ENCODE peak calls at places on chromosomes 6 and 20, in four cellular contexts. A, M, J and G are unnamed samples.

GRCh38 chr6:41182069-41183034 is 18.6 kb downstream of the TREML2 start:
- DNase-seq in A (peak; percentile 52), M (peak; percentile 52), J (peak; percentile 21), G (peak; percentile 18)

GRCh38 chr6:41568585-41569384 is 22.6 kb downstream of the FOXP4 start:
- DNase-seq in A (no peak), M (no peak), J (no peak), G (no peak)

GRCh38 chr6:119818876-119819275 is 469.3 kb upstream of the MAN1A1 start:
- DNase-seq in A (no peak), M (no peak), J (no peak), G (no peak)

GRCh38 chr6:3623451-3624267 is 127.9 kb downstream of the PXDC1 start:
- DNase-seq in A (peak; percentile 54), M (peak; percentile 8), J (no peak), G (no peak)

GRCh38 chr6:30800876-30801275 is 56.5 kb upstream of the IER3 start:
- DNase-seq in A (no peak), M (no peak), J (no peak), G (no peak)

GRCh38 chr20:20785226-20785625 is 72.8 kb upstream of the RALGAPA2 start:
- DNase-seq in A (no peak), M (no peak), J (no peak), G (no peak)

GRCh38 chr6:75775219-75775618 is 26.2 kb downstream of the MYO6 start:
- DNase-seq in A (no peak), M (no peak), J (no peak), G (no peak)

GRCh38 chr20:824490-824889 is 9.0 kb upstream of the FAM110A start:
- DNase-seq in A (peak; percentile 52), M (no peak), J (no peak), G (no peak)

GRCh38 chr20:62740286-62741141 is 31.9 kb downstream of the NTSR1 start:
- DNase-seq in A (no peak), M (peak; percentile 89), J (peak; percentile 66), G (peak; percentile 82)

GRCh38 chr6:153087436-153087835 is 43.6 kb downstream of the RGS17 start:
- DNase-seq in A (no peak), M (no peak), J (no peak), G (no peak)

GRCh38 chr20:36334281-36335075 is 28.3 kb downstream of the DLGAP4 start:
- DNase-seq in A (no peak), M (no peak), J (no peak), G (no peak)

GRCh38 chr6:120211955-120212792 is 862.6 kb upstream of the MAN1A1 start:
- DNase-seq in A (no peak), M (peak; percentile 25), J (no peak), G (no peak)

GRCh38 chr6:125471703-125472102 is 169.9 kb upstream of the HDDC2 start:
- DNase-seq in A (no peak), M (no peak), J (no peak), G (no peak)

GRCh38 chr6:106451419-106451818 is 90.9 kb downstream of the CRYBG1 start:
- DNase-seq in A (no peak), M (peak; percentile 40), J (no peak), G (peak; percentile 89)

GRCh38 chr20:34065260-34065659 is 46.8 kb downstream of the EIF2S2 start:
- DNase-seq in A (no peak), M (no peak), J (no peak), G (peak; percentile 82)

GRCh38 chr20:34066476-34067090 is 45.5 kb downstream of the EIF2S2 start:
- DNase-seq in A (no peak), M (no peak), J (no peak), G (no peak)

GRCh38 chr20:34070079-34070439 is 42.0 kb downstream of the EIF2S2 start:
- DNase-seq in A (no peak), M (no peak), J (no peak), G (no peak)

GRCh38 chr20:34069341-34070078 is 42.5 kb downstream of the EIF2S2 start:
- DNase-seq in A (no peak), M (peak; percentile 65), J (peak; percentile 38), G (peak; percentile 56)

GRCh38 chr20:34068001-34068400 is 44.0 kb downstream of the EIF2S2 start:
- DNase-seq in A (no peak), M (no peak), J (no peak), G (no peak)
- H3K27ac ChIP-seq in A (no peak overlapping the region), M (no peak overlapping the region), J (no peak overlapping the region), G (no peak overlapping the region)

GRCh38 chr6:156163311-156163710 is 613.9 kb upstream of the ARID1B start:
- DNase-seq in A (no peak), M (no peak), J (no peak), G (no peak)

GRCh38 chr6:156166093-156166492 is 611.1 kb upstream of the ARID1B start:
- DNase-seq in A (no peak), M (no peak), J (no peak), G (no peak)

GRCh38 chr6:156160788-156161150 is 616.4 kb upstream of the ARID1B start:
- DNase-seq in A (no peak), M (no peak), J (no peak), G (no peak)

GRCh38 chr6:156167289-156168076 is 609.7 kb upstream of the ARID1B start:
- DNase-seq in A (no peak), M (peak; percentile 22), J (no peak), G (no peak)

GRCh38 chr6:156164701-156165454 is 612.3 kb upstream of the ARID1B start:
- DNase-seq in A (no peak), M (no peak), J (no peak), G (no peak)
- H3K27ac ChIP-seq in A (peak overlapping the region; percentile 34), M (no peak overlapping the region), J (no peak overlapping the region), G (no peak overlapping the region)

DNA sequence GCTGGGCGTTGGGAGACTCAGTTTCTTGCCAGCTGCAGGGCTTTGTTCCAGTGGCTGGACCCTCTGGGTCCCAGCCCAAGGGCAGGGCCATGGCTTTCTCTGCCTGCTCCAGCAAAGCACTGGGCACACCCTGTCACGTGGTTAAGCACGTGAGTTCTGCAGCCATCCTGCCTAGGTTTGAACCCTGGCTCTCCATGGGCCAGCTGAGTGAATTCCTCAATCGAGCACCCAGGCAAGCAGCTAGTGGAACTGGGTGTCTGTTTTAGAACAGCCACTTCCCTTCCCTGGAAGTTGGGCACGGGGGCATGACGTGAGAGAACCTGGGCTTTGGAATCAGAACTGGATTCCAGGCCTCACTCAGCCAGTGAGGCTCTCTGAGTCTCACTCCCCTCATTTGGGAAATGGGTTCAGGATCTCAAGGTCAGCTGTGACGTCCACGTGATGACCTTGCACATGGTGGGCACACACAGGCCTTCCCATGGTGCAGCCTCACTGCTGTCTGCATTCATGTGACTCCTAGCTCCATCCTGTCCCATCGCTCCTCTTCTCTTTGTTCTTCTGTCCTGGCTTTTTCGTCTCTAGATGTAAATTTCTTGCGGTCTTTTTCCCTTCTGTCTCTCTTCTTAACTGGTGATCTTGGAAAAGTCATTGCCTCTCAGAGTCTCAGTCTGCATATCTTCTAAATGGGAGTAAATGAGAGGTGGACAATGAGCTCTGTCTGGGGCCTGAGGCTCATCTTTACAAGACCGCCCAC is 45.9 kb downstream of the NOL4L start:
- DNase-seq in A (no peak), M (no peak), J (no peak), G (no peak)
- H3K27ac ChIP-seq in A (no peak overlapping the region), M (no peak overlapping the region), J (peak overlapping the region; percentile 95), G (no peak overlapping the region)

DNA sequence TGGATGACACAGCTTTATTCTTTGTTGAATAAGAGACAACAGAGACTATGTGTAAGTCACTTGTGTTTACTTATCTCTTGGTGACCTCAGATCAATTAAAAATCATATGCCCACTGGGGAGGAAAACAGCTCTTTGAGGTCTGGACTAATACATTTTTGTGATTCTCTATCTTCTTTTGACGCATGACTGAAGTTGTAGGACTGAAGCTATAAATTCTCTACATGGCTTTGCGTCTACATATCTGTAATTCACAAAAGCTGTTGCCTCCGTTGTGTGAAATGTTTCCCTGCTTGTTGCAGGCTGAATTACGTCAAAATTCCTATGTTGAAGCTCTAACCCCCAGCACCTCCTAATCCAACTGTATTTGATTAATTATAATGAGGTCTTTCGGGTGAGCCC is 481.7 kb downstream of the PRKN start:
- DNase-seq in A (no peak), M (no peak), J (no peak), G (no peak)
- H3K27ac ChIP-seq in A (no peak overlapping the region), M (no peak overlapping the region), J (no peak overlapping the region), G (no peak overlapping the region)

GRCh38 chr6:116615937-116616756 is at the start of gene RSPH4A:
- DNase-seq in A (peak; percentile 92), M (peak; percentile 98), J (peak; percentile 44), G (peak; percentile 94)
- H3K27ac ChIP-seq in A (no peak within 1 kb of the TSS), M (no peak within 1 kb of the TSS), J (peak within 1 kb of the TSS; percentile 27), G (peak within 1 kb of the TSS; percentile 9)